ENCODE peak calls at places on chromosomes 4 and X, in six cellular contexts. T, V, U, A, S and H are unnamed samples.
A peak's percentile ranks its signal among the peaks of the same experiment; 100 is the strongest.

GRCh38 chr4:153267013-153267412 is 62.8 kb downstream of the TRIM2 start:
- DNase-seq in A (no peak), V (no peak), U (no peak), T (no peak), S (no peak), H (no peak)

GRCh38 chr4:1169171-1169671 is 3.2 kb downstream of the SPON2 start:
- DNase-seq in A (no peak), T (no peak), S (no peak), U (no peak), V (no peak), H (no peak)

GRCh38 chrX:49228185-49228584 is 5.0 kb downstream of the CACNA1F start:
- DNase-seq in T (no peak), S (no peak), V (no peak), A (no peak), U (no peak), H (no peak)

GRCh38 chr4:7970031-7970946 is 30.6 kb upstream of the AFAP1 start:
- DNase-seq in A (peak; percentile 70), S (no peak), V (peak; percentile 66), U (no peak), T (no peak), H (no peak)

GRCh38 chrX:18855919-18856644 is 127.8 kb downstream of the PHKA2 start:
- DNase-seq in V (peak; percentile 50), S (no peak), T (peak; percentile 64), U (no peak), A (peak; percentile 15), H (no peak)

GRCh38 chrX:25049971-25050370 is 34.2 kb upstream of the ARX start:
- DNase-seq in S (no peak), A (no peak), U (no peak), V (no peak), T (no peak), H (no peak)

GRCh38 chr4:185017964-185018772 is at the start of gene HELT:
- DNase-seq in U (peak; percentile 56), A (no peak), S (no peak), V (no peak), T (no peak), H (no peak)

GRCh38 chr4:14880805-14881204 is 121.5 kb upstream of the CPEB2 start:
- DNase-seq in V (no peak), T (no peak), A (no peak), U (no peak), S (no peak), H (no peak)

GRCh38 chrX:34656467-34656841 is 631 bp downstream of the TMEM47 start:
- DNase-seq in S (peak; percentile 92), A (no peak), V (no peak), T (peak; percentile 23), U (peak; percentile 11), H (no peak)

GRCh38 chrX:129932792-129933321 is 26.9 kb downstream of the UTP14A start:
- DNase-seq in T (no peak), A (no peak), U (peak; percentile 35), S (no peak), V (no peak), H (no peak)

GRCh38 chr4:77156912-77157858 is at the start of gene CCNG2:
- DNase-seq in A (peak; percentile 26), S (peak; percentile 94), V (peak; percentile 82), T (peak; percentile 96), U (peak; percentile 93), H (peak; percentile 80)

GRCh38 chrX:80511969-80512760 is 91.9 kb downstream of the TENT5D start:
- DNase-seq in T (no peak), S (no peak), V (no peak), A (no peak), U (no peak), H (peak; percentile 51)

GRCh38 chr4:155530290-155530689 is 136.4 kb upstream of the GUCY1A1 start:
- DNase-seq in V (no peak), T (no peak), S (no peak), A (no peak), U (no peak), H (no peak)

GRCh38 chrX:44569122-44569521 is 26.5 kb upstream of the FUNDC1 start:
- DNase-seq in T (no peak), U (no peak), A (no peak), V (no peak), S (no peak), H (no peak)

GRCh38 chr4:17667653-17668201 is 53.3 kb downstream of the MED28 start:
- DNase-seq in U (no peak), V (no peak), T (no peak), A (no peak), S (no peak), H (no peak)

GRCh38 chr4:41539711-41540110 is 1.8 kb downstream of the LIMCH1 start:
- DNase-seq in V (no peak), U (no peak), S (no peak), T (no peak), A (no peak), H (no peak)

GRCh38 chr4:71123951-71124350 is 130.5 kb downstream of the DCK start:
- DNase-seq in S (no peak), A (no peak), T (no peak), U (no peak), V (no peak), H (no peak)

GRCh38 chr4:3387943-3388348 is 53.8 kb upstream of the HGFAC start:
- DNase-seq in U (no peak), S (no peak), T (peak; percentile 77), A (no peak), V (no peak), H (no peak)

GRCh38 chr4:9893329-9894108 is 112.1 kb downstream of the DRD5 start:
- DNase-seq in U (no peak), T (no peak), A (no peak), S (no peak), V (no peak), H (no peak)

GRCh38 chr4:38084984-38085383 is 124.8 kb downstream of the PTTG2 start:
- DNase-seq in S (no peak), T (no peak), V (no peak), A (no peak), U (no peak), H (no peak)

GRCh38 chrX:39758791-39759525 is 338.8 kb downstream of the BCOR start:
- DNase-seq in T (no peak), V (no peak), A (no peak), S (no peak), U (no peak), H (no peak)

GRCh38 chr4:16226816-16227461 is 668 bp upstream of the TAPT1 start:
- DNase-seq in A (no peak), T (peak; percentile 74), S (no peak), U (peak; percentile 65), V (peak; percentile 57), H (no peak)

GRCh38 chrX:19743386-19743785 is 144.0 kb downstream of the SH3KBP1 start:
- DNase-seq in S (no peak), V (peak; percentile 24), U (no peak), T (no peak), A (no peak), H (no peak)

GRCh38 chr4:89939994-89940393 is 45.3 kb downstream of the MMRN1 start:
- DNase-seq in S (no peak), T (peak; percentile 69), V (no peak), A (no peak), U (no peak), H (no peak)

GRCh38 chr4:126991965-126992364 is 640.8 kb upstream of the INTU start:
- DNase-seq in T (peak; percentile 14), V (no peak), A (no peak), U (no peak), S (no peak), H (no peak)

GRCh38 chrX:150035531-150035930 is 97.2 kb upstream of the EOLA2 start:
- DNase-seq in S (no peak), A (no peak), U (no peak), V (no peak), T (no peak), H (no peak)

GRCh38 chr4:109588176-109588575 is 28.1 kb downstream of the MCUB start:
- DNase-seq in V (peak; percentile 52), A (peak; percentile 57), T (no peak), U (no peak), S (no peak), H (no peak)

GRCh38 chr4:127155121-127155520 is 477.6 kb upstream of the INTU start:
- DNase-seq in S (no peak), A (no peak), T (no peak), V (no peak), U (no peak), H (no peak)

GRCh38 chr4:925171-925570 is 6.9 kb downstream of the GAK start:
- DNase-seq in U (no peak), S (no peak), A (no peak), T (no peak), V (no peak), H (no peak)

GRCh38 chr4:184929476-184929875 is 88.8 kb upstream of the HELT start:
- DNase-seq in V (no peak), T (no peak), A (no peak), U (no peak), S (no peak), H (no peak)

GRCh38 chr4:121380448-121381147 is at the start of gene QRFPR:
- DNase-seq in A (no peak), T (no peak), V (no peak), U (peak; percentile 58), S (no peak), H (no peak)

GRCh38 chrX:4909245-4909830 is 1195.9 kb upstream of the PRKX start:
- DNase-seq in U (no peak), V (no peak), A (no peak), S (no peak), T (no peak), H (no peak)

GRCh38 chrX:52574416-52575275 is 57.8 kb upstream of the XAGE1B start:
- DNase-seq in T (peak; percentile 56), S (no peak), U (peak; percentile 23), V (peak; percentile 26), A (peak; percentile 3), H (peak; percentile 51)